ENCODE peak calls at places on chromosome 15, in seven cellular contexts. One of them, this sample, is unnamed.

GRCh38 chr15:65344909-65345275 is 32.9 kb downstream of the IGDCC3 start:
- DNase-seq in AG09309: no peak
- DNase-seq in heart right ventricle: no peak
- DNase-seq in coronary artery: no peak
- DNase-seq in NB4: no peak
- DNase-seq in fibroblast of pulmonary artery: no peak
- DNase-seq in K562: no peak
- DNase-seq in this sample: no peak

GRCh38 chr15:80596521-80596976 is 98.6 kb upstream of the ABHD17C start:
- DNase-seq in coronary artery: peak; percentile 38
- DNase-seq in heart right ventricle: no peak
- DNase-seq in NB4: no peak
- DNase-seq in K562: no peak
- DNase-seq in AG09309: no peak
- DNase-seq in fibroblast of pulmonary artery: no peak
- DNase-seq in this sample: no peak

GRCh38 chr15:72585659-72586058 is 68.8 kb upstream of the GOLGA6B start:
- DNase-seq in K562: no peak
- DNase-seq in heart right ventricle: no peak
- DNase-seq in NB4: no peak
- DNase-seq in fibroblast of pulmonary artery: peak; percentile 41
- DNase-seq in AG09309: no peak
- DNase-seq in coronary artery: no peak
- DNase-seq in this sample: peak; percentile 25

GRCh38 chr15:96360581-96361308 is 30.2 kb downstream of the NR2F2 start:
- DNase-seq in coronary artery: no peak
- DNase-seq in heart right ventricle: no peak
- DNase-seq in fibroblast of pulmonary artery: no peak
- DNase-seq in K562: no peak
- DNase-seq in AG09309: no peak
- DNase-seq in NB4: no peak
- DNase-seq in this sample: no peak

GRCh38 chr15:74396445-74397238 is 29.2 kb upstream of the CYP11A1 start:
- DNase-seq in NB4: peak; percentile 86
- DNase-seq in AG09309: no peak
- DNase-seq in coronary artery: no peak
- DNase-seq in K562: no peak
- DNase-seq in heart right ventricle: no peak
- DNase-seq in fibroblast of pulmonary artery: no peak
- DNase-seq in this sample: peak; percentile 85

GRCh38 chr15:73697033-73697467 is 12.9 kb downstream of the CD276 start:
- DNase-seq in K562: peak; percentile 23
- DNase-seq in heart right ventricle: peak; percentile 94
- DNase-seq in fibroblast of pulmonary artery: peak; percentile 97
- DNase-seq in coronary artery: no peak
- DNase-seq in NB4: peak; percentile 83
- DNase-seq in AG09309: no peak
- DNase-seq in this sample: peak; percentile 92

GRCh38 chr15:83364541-83364940 is 80.1 kb upstream of the BNC1 start:
- DNase-seq in coronary artery: no peak
- DNase-seq in AG09309: no peak
- DNase-seq in fibroblast of pulmonary artery: no peak
- DNase-seq in K562: no peak
- DNase-seq in NB4: no peak
- DNase-seq in heart right ventricle: no peak
- DNase-seq in this sample: no peak

GRCh38 chr15:50939911-50940310 is 31.4 kb downstream of the AP4E1 start:
- DNase-seq in fibroblast of pulmonary artery: peak; percentile 49
- DNase-seq in K562: no peak
- DNase-seq in heart right ventricle: no peak
- DNase-seq in AG09309: no peak
- DNase-seq in coronary artery: no peak
- DNase-seq in NB4: no peak
- DNase-seq in this sample: peak; percentile 22

GRCh38 chr15:82533801-82534200 is 6.5 kb downstream of the RPS17 start:
- DNase-seq in NB4: peak; percentile 10
- DNase-seq in K562: no peak
- DNase-seq in fibroblast of pulmonary artery: no peak
- DNase-seq in coronary artery: no peak
- DNase-seq in AG09309: no peak
- DNase-seq in heart right ventricle: no peak
- DNase-seq in this sample: no peak

GRCh38 chr15:43509002-43509922 is 8.1 kb upstream of the MAP1A start:
- DNase-seq in coronary artery: no peak
- DNase-seq in fibroblast of pulmonary artery: peak; percentile 44
- DNase-seq in K562: no peak
- DNase-seq in heart right ventricle: no peak
- DNase-seq in AG09309: no peak
- DNase-seq in NB4: peak; percentile 45
- DNase-seq in this sample: peak; percentile 85
- H3K4me3 ChIP-seq in coronary artery: peak overlapping the region; percentile 74
- H3K4me3 ChIP-seq in fibroblast of pulmonary artery: peak overlapping the region; percentile 71
- H3K4me3 ChIP-seq in K562: peak overlapping the region; percentile 58
- H3K4me3 ChIP-seq in heart right ventricle: peak overlapping the region; percentile 69
- H3K4me3 ChIP-seq in AG09309: peak overlapping the region; percentile 60
- H3K4me3 ChIP-seq in NB4: peak overlapping the region; percentile 58
- H3K4me3 ChIP-seq in this sample: peak overlapping the region; percentile 54

GRCh38 chr15:48644498-48644826 is 1.0 kb downstream of the FBN1 start:
- DNase-seq in heart right ventricle: no peak
- DNase-seq in coronary artery: peak; percentile 80
- DNase-seq in fibroblast of pulmonary artery: no peak
- DNase-seq in AG09309: no peak
- DNase-seq in NB4: no peak
- DNase-seq in K562: no peak
- DNase-seq in this sample: no peak

GRCh38 chr15:48646364-48646763 is 855 bp upstream of the FBN1 start:
- DNase-seq in heart right ventricle: no peak
- DNase-seq in NB4: no peak
- DNase-seq in AG09309: no peak
- DNase-seq in coronary artery: no peak
- DNase-seq in K562: no peak
- DNase-seq in fibroblast of pulmonary artery: no peak
- DNase-seq in this sample: no peak

GRCh38 chr15:48643776-48644497 is 1.6 kb downstream of the FBN1 start:
- DNase-seq in AG09309: no peak
- DNase-seq in heart right ventricle: no peak
- DNase-seq in fibroblast of pulmonary artery: no peak
- DNase-seq in K562: no peak
- DNase-seq in NB4: no peak
- DNase-seq in coronary artery: no peak
- DNase-seq in this sample: no peak

GRCh38 chr15:48644827-48645557 is 517 bp downstream of the FBN1 start:
- DNase-seq in K562: no peak
- DNase-seq in heart right ventricle: peak; percentile 42
- DNase-seq in coronary artery: peak; percentile 80
- DNase-seq in fibroblast of pulmonary artery: peak; percentile 68
- DNase-seq in AG09309: no peak
- DNase-seq in NB4: no peak
- DNase-seq in this sample: peak; percentile 60

GRCh38 chr15:48645558-48646330 is at the start of gene FBN1:
- DNase-seq in fibroblast of pulmonary artery: peak; percentile 94
- DNase-seq in AG09309: peak; percentile 72
- DNase-seq in heart right ventricle: peak; percentile 80
- DNase-seq in coronary artery: peak; percentile 90
- DNase-seq in NB4: peak; percentile 44
- DNase-seq in K562: no peak
- DNase-seq in this sample: peak; percentile 90
- H3K4me3 ChIP-seq in fibroblast of pulmonary artery: peak within 1 kb of the TSS; percentile 78
- H3K4me3 ChIP-seq in AG09309: peak within 1 kb of the TSS; percentile 64
- H3K4me3 ChIP-seq in heart right ventricle: peak within 1 kb of the TSS; percentile 88
- H3K4me3 ChIP-seq in coronary artery: peak within 1 kb of the TSS; percentile 94
- H3K4me3 ChIP-seq in NB4: no peak within 1 kb of the TSS
- H3K4me3 ChIP-seq in K562: no peak within 1 kb of the TSS
- H3K4me3 ChIP-seq in this sample: peak within 1 kb of the TSS; percentile 96

GRCh38 chr15:63063164-63063756 is 20.7 kb downstream of the TPM1 start:
- DNase-seq in K562: no peak
- DNase-seq in NB4: peak; percentile 40
- DNase-seq in coronary artery: no peak
- DNase-seq in AG09309: no peak
- DNase-seq in fibroblast of pulmonary artery: no peak
- DNase-seq in heart right ventricle: no peak
- DNase-seq in this sample: no peak

GRCh38 chr15:63066302-63066701 is 23.8 kb downstream of the TPM1 start:
- DNase-seq in coronary artery: no peak
- DNase-seq in K562: no peak
- DNase-seq in fibroblast of pulmonary artery: no peak
- DNase-seq in AG09309: no peak
- DNase-seq in NB4: no peak
- DNase-seq in heart right ventricle: no peak
- DNase-seq in this sample: no peak

GRCh38 chr15:63063877-63064409 is 21.4 kb downstream of the TPM1 start:
- DNase-seq in coronary artery: no peak
- DNase-seq in AG09309: no peak
- DNase-seq in K562: no peak
- DNase-seq in fibroblast of pulmonary artery: no peak
- DNase-seq in NB4: no peak
- DNase-seq in heart right ventricle: no peak
- DNase-seq in this sample: no peak

GRCh38 chr15:63067976-63068743 is 25.6 kb downstream of the TPM1 start:
- DNase-seq in heart right ventricle: no peak
- DNase-seq in coronary artery: no peak
- DNase-seq in NB4: no peak
- DNase-seq in AG09309: no peak
- DNase-seq in fibroblast of pulmonary artery: no peak
- DNase-seq in K562: no peak
- DNase-seq in this sample: no peak

GRCh38 chr15:63065262-63066234 is 23.0 kb downstream of the TPM1 start:
- DNase-seq in fibroblast of pulmonary artery: peak; percentile 7
- DNase-seq in NB4: no peak
- DNase-seq in AG09309: no peak
- DNase-seq in K562: no peak
- DNase-seq in coronary artery: no peak
- DNase-seq in heart right ventricle: no peak
- DNase-seq in this sample: no peak
- H3K4me3 ChIP-seq in fibroblast of pulmonary artery: no peak overlapping the region
- H3K4me3 ChIP-seq in NB4: no peak overlapping the region
- H3K4me3 ChIP-seq in AG09309: no peak overlapping the region
- H3K4me3 ChIP-seq in K562: no peak overlapping the region
- H3K4me3 ChIP-seq in coronary artery: no peak overlapping the region
- H3K4me3 ChIP-seq in heart right ventricle: no peak overlapping the region
- H3K4me3 ChIP-seq in this sample: no peak overlapping the region

GRCh38 chr15:31847961-31848360 is 182.4 kb upstream of the CHRNA7 start:
- DNase-seq in AG09309: no peak
- DNase-seq in fibroblast of pulmonary artery: no peak
- DNase-seq in heart right ventricle: no peak
- DNase-seq in coronary artery: no peak
- DNase-seq in K562: no peak
- DNase-seq in NB4: no peak
- DNase-seq in this sample: no peak
- H3K4me3 ChIP-seq in AG09309: no peak overlapping the region
- H3K4me3 ChIP-seq in fibroblast of pulmonary artery: no peak overlapping the region
- H3K4me3 ChIP-seq in heart right ventricle: no peak overlapping the region
- H3K4me3 ChIP-seq in coronary artery: no peak overlapping the region
- H3K4me3 ChIP-seq in K562: no peak overlapping the region
- H3K4me3 ChIP-seq in NB4: no peak overlapping the region
- H3K4me3 ChIP-seq in this sample: no peak overlapping the region

DNA sequence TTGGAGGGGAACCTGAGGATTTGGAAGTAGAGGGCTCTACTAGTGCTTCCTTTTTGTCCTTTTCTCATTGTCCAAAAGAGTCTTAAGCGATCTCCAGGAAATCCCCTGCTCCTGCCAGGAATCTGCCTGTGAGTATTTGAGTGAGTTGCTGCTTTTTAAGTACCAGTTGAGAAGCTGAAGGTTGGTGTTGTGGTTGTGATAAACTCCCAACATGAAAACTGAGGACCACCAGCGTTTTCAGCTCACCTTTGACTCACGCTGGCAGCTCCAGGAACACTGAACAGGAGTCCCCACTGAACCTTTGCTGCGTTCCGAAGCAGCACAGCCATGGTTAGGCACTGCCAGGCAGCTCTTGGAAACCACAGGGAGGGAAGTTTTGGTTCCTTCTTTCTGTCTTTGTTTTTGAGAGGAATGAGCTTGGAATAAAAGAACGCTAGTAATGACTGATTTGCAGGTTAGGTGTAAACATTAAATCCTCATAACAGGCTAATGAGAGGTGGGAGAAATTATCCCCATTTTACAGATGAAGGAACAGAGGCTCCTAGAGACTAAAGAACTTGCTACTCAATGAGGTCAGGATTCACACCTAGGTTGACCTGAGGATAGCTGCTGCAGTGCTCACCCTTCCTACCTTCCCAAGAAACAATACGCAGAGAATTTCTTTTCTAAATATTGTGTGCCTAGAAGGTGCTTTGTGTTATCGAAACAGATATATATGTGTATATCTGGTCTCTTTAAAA is 106.1 kb downstream of the IGF1R start:
- DNase-seq in heart right ventricle: no peak
- DNase-seq in fibroblast of pulmonary artery: peak; percentile 49
- DNase-seq in AG09309: no peak
- DNase-seq in NB4: no peak
- DNase-seq in K562: no peak
- DNase-seq in coronary artery: no peak
- DNase-seq in this sample: no peak
- H3K4me3 ChIP-seq in heart right ventricle: peak overlapping the region; percentile 43
- H3K4me3 ChIP-seq in fibroblast of pulmonary artery: peak overlapping the region; percentile 58
- H3K4me3 ChIP-seq in AG09309: peak overlapping the region; percentile 44
- H3K4me3 ChIP-seq in NB4: no peak overlapping the region
- H3K4me3 ChIP-seq in K562: no peak overlapping the region
- H3K4me3 ChIP-seq in coronary artery: peak overlapping the region; percentile 56
- H3K4me3 ChIP-seq in this sample: peak overlapping the region; percentile 40